ENCODE peak calls at places on chromosomes 12 and 14, in eight cellular contexts. One of them, this sample, is unnamed.

GRCh38 chr12:6345319-6346071 is 3.6 kb upstream of the TNFRSF1A start:
- DNase-seq in activated naive CD8-positive, alpha-beta T cell treated with anti-CD3 and anti-CD28 coated beads, Interleukin-2, amount 50 U/mL, for 24 hours: peak; percentile 58
- DNase-seq in type B pancreatic cell: no peak
- DNase-seq in anterior cingulate cortex: no peak
- DNase-seq in vagina: no peak
- DNase-seq in NCI-H510A treated with DMSO at 0.1 percent for 48 hours: no peak
- DNase-seq in H7: no peak
- DNase-seq in AG10803: peak; percentile 88
- DNase-seq in this sample: peak; percentile 75

GRCh38 chr14:103105580-103106168 is 11.1 kb downstream of the EXOC3L4 start:
- DNase-seq in activated naive CD8-positive, alpha-beta T cell treated with anti-CD3 and anti-CD28 coated beads, Interleukin-2, amount 50 U/mL, for 24 hours: no peak
- DNase-seq in type B pancreatic cell: no peak
- DNase-seq in anterior cingulate cortex: no peak
- DNase-seq in vagina: no peak
- DNase-seq in NCI-H510A treated with DMSO at 0.1 percent for 48 hours: peak; percentile 80
- DNase-seq in H7: no peak
- DNase-seq in AG10803: no peak
- DNase-seq in this sample: no peak

GRCh38 chr12:52496590-52497071 is 3.6 kb upstream of the KRT6A start:
- DNase-seq in activated naive CD8-positive, alpha-beta T cell treated with anti-CD3 and anti-CD28 coated beads, Interleukin-2, amount 50 U/mL, for 24 hours: no peak
- DNase-seq in type B pancreatic cell: no peak
- DNase-seq in anterior cingulate cortex: no peak
- DNase-seq in vagina: no peak
- DNase-seq in NCI-H510A treated with DMSO at 0.1 percent for 48 hours: peak; percentile 3
- DNase-seq in H7: peak; percentile 56
- DNase-seq in AG10803: peak; percentile 87
- DNase-seq in this sample: no peak

GRCh38 chr12:52533686-52534470 is 13.7 kb upstream of the KRT5 start:
- DNase-seq in activated naive CD8-positive, alpha-beta T cell treated with anti-CD3 and anti-CD28 coated beads, Interleukin-2, amount 50 U/mL, for 24 hours: no peak
- DNase-seq in type B pancreatic cell: no peak
- DNase-seq in anterior cingulate cortex: no peak
- DNase-seq in vagina: no peak
- DNase-seq in NCI-H510A treated with DMSO at 0.1 percent for 48 hours: no peak
- DNase-seq in H7: no peak
- DNase-seq in AG10803: no peak
- DNase-seq in this sample: no peak

GRCh38 chr14:95935228-95935822 is 58.7 kb downstream of the TUNAR start:
- DNase-seq in activated naive CD8-positive, alpha-beta T cell treated with anti-CD3 and anti-CD28 coated beads, Interleukin-2, amount 50 U/mL, for 24 hours: no peak
- DNase-seq in type B pancreatic cell: no peak
- DNase-seq in anterior cingulate cortex: no peak
- DNase-seq in vagina: no peak
- DNase-seq in NCI-H510A treated with DMSO at 0.1 percent for 48 hours: no peak
- DNase-seq in H7: peak; percentile 22
- DNase-seq in AG10803: peak; percentile 27
- DNase-seq in this sample: no peak

GRCh38 chr12:25436206-25436912 is 116.7 kb downstream of the LMNTD1 start:
- DNase-seq in activated naive CD8-positive, alpha-beta T cell treated with anti-CD3 and anti-CD28 coated beads, Interleukin-2, amount 50 U/mL, for 24 hours: no peak
- DNase-seq in type B pancreatic cell: no peak
- DNase-seq in anterior cingulate cortex: no peak
- DNase-seq in vagina: no peak
- DNase-seq in NCI-H510A treated with DMSO at 0.1 percent for 48 hours: peak; percentile 76
- DNase-seq in H7: peak; percentile 43
- DNase-seq in AG10803: peak; percentile 86
- DNase-seq in this sample: peak; percentile 85

GRCh38 chr14:90760591-90761316 is 55.5 kb downstream of the TTC7B start:
- DNase-seq in activated naive CD8-positive, alpha-beta T cell treated with anti-CD3 and anti-CD28 coated beads, Interleukin-2, amount 50 U/mL, for 24 hours: no peak
- DNase-seq in type B pancreatic cell: no peak
- DNase-seq in anterior cingulate cortex: no peak
- DNase-seq in vagina: no peak
- DNase-seq in NCI-H510A treated with DMSO at 0.1 percent for 48 hours: peak; percentile 44
- DNase-seq in H7: peak; percentile 69
- DNase-seq in AG10803: peak; percentile 12
- DNase-seq in this sample: peak; percentile 14

GRCh38 chr12:64229796-64230195 is 7.7 kb upstream of the KICS2 start:
- DNase-seq in activated naive CD8-positive, alpha-beta T cell treated with anti-CD3 and anti-CD28 coated beads, Interleukin-2, amount 50 U/mL, for 24 hours: no peak
- DNase-seq in type B pancreatic cell: no peak
- DNase-seq in anterior cingulate cortex: no peak
- DNase-seq in vagina: no peak
- DNase-seq in NCI-H510A treated with DMSO at 0.1 percent for 48 hours: no peak
- DNase-seq in H7: no peak
- DNase-seq in AG10803: no peak
- DNase-seq in this sample: no peak

GRCh38 chr14:53840444-53840843 is 116.2 kb downstream of the BMP4 start:
- DNase-seq in activated naive CD8-positive, alpha-beta T cell treated with anti-CD3 and anti-CD28 coated beads, Interleukin-2, amount 50 U/mL, for 24 hours: no peak
- DNase-seq in type B pancreatic cell: no peak
- DNase-seq in anterior cingulate cortex: no peak
- DNase-seq in vagina: no peak
- DNase-seq in NCI-H510A treated with DMSO at 0.1 percent for 48 hours: no peak
- DNase-seq in H7: no peak
- DNase-seq in AG10803: no peak
- DNase-seq in this sample: no peak

GRCh38 chr12:38527631-38528030 is 211.1 kb downstream of the ALG10B start:
- DNase-seq in activated naive CD8-positive, alpha-beta T cell treated with anti-CD3 and anti-CD28 coated beads, Interleukin-2, amount 50 U/mL, for 24 hours: no peak
- DNase-seq in type B pancreatic cell: no peak
- DNase-seq in anterior cingulate cortex: no peak
- DNase-seq in vagina: no peak
- DNase-seq in NCI-H510A treated with DMSO at 0.1 percent for 48 hours: no peak
- DNase-seq in H7: no peak
- DNase-seq in AG10803: no peak
- DNase-seq in this sample: no peak

This sample was measured in fibroblast of the conjunctiva.